ENCODE peak calls at places on chromosomes 11 and 22, in six cellular contexts. One of them, this sample, is unnamed.

GRCh38 chr22:37019309-37020191 is at the start of the genes MPST and TST:
- DNase-seq in H1: peak
- DNase-seq in HCT116: no peak
- DNase-seq in K562: peak
- DNase-seq in HepG2: peak
- DNase-seq in SK-N-SH: peak
- DNase-seq in this sample: peak

GRCh38 chr11:73391665-73392064 is 15.5 kb downstream of the RELT start:
- DNase-seq in H1: no peak
- DNase-seq in HCT116: no peak
- DNase-seq in K562: no peak
- DNase-seq in HepG2: no peak
- DNase-seq in SK-N-SH: no peak
- DNase-seq in this sample: no peak

GRCh38 chr11:60754887-60755286 is 1.8 kb upstream of the MS4A15 start:
- DNase-seq in H1: no peak
- DNase-seq in HCT116: no peak
- DNase-seq in K562: no peak
- DNase-seq in HepG2: no peak
- DNase-seq in SK-N-SH: no peak
- DNase-seq in this sample: no peak

GRCh38 chr11:26677566-26677965 is 44.3 kb downstream of the SLC5A12 start:
- DNase-seq in H1: no peak
- DNase-seq in HCT116: no peak
- DNase-seq in K562: no peak
- DNase-seq in HepG2: no peak
- DNase-seq in SK-N-SH: no peak
- DNase-seq in this sample: no peak

GRCh38 chr11:119788096-119788883 is 59.3 kb upstream of the NECTIN1 start:
- DNase-seq in H1: no peak
- DNase-seq in HCT116: no peak
- DNase-seq in K562: no peak
- DNase-seq in HepG2: no peak
- DNase-seq in SK-N-SH: peak
- DNase-seq in this sample: no peak

GRCh38 chr22:32175751-32176644 is 16.9 kb upstream of the C22orf42 start:
- DNase-seq in H1: peak
- DNase-seq in HCT116: no peak
- DNase-seq in K562: no peak
- DNase-seq in HepG2: no peak
- DNase-seq in SK-N-SH: peak
- DNase-seq in this sample: no peak

GRCh38 chr11:66317766-66318575 is 1.1 kb upstream of the CD248 start:
- DNase-seq in H1: no peak
- DNase-seq in HCT116: no peak
- DNase-seq in K562: no peak
- DNase-seq in HepG2: peak
- DNase-seq in SK-N-SH: peak
- DNase-seq in this sample: peak

GRCh38 chr11:34157163-34157562 is 51.7 kb downstream of the NAT10 start:
- DNase-seq in H1: no peak
- DNase-seq in HCT116: no peak
- DNase-seq in K562: no peak
- DNase-seq in HepG2: no peak
- DNase-seq in SK-N-SH: peak
- DNase-seq in this sample: no peak

GRCh38 chr22:37664249-37665101 is 6.0 kb downstream of the PDXP start:
- DNase-seq in H1: no peak
- DNase-seq in HCT116: no peak
- DNase-seq in K562: no peak
- DNase-seq in HepG2: peak
- DNase-seq in SK-N-SH: no peak
- DNase-seq in this sample: no peak

GRCh38 chr22:25067851-25068421 is 115.4 kb downstream of the KIAA1671 start:
- DNase-seq in H1: no peak
- DNase-seq in HCT116: no peak
- DNase-seq in K562: no peak
- DNase-seq in HepG2: no peak
- DNase-seq in SK-N-SH: peak
- DNase-seq in this sample: no peak

GRCh38 chr22:45602824-45603301 is 68.8 kb upstream of the ATXN10 start:
- DNase-seq in H1: peak
- DNase-seq in HCT116: peak
- DNase-seq in K562: peak
- DNase-seq in HepG2: peak
- DNase-seq in SK-N-SH: peak
- DNase-seq in this sample: no peak

GRCh38 chr11:28585007-28585406 is 476.8 kb downstream of the METTL15 start:
- DNase-seq in H1: no peak
- DNase-seq in HCT116: no peak
- DNase-seq in K562: no peak
- DNase-seq in HepG2: no peak
- DNase-seq in SK-N-SH: no peak
- DNase-seq in this sample: no peak

GRCh38 chr11:2655834-2656622 is 43.8 kb downstream of the KCNQ1OT1 start:
- DNase-seq in H1: no peak
- DNase-seq in HCT116: no peak
- DNase-seq in K562: no peak
- DNase-seq in HepG2: no peak
- DNase-seq in SK-N-SH: no peak
- DNase-seq in this sample: no peak

GRCh38 chr22:44500623-44501022 is 2.6 kb upstream of the RTL6 start:
- DNase-seq in H1: no peak
- DNase-seq in HCT116: no peak
- DNase-seq in K562: no peak
- DNase-seq in HepG2: no peak
- DNase-seq in SK-N-SH: no peak
- DNase-seq in this sample: no peak

GRCh38 chr22:39937881-39938280 is 22.3 kb upstream of the TMA7B start:
- DNase-seq in H1: no peak
- DNase-seq in HCT116: no peak
- DNase-seq in K562: no peak
- DNase-seq in HepG2: no peak
- DNase-seq in SK-N-SH: no peak
- DNase-seq in this sample: no peak

DNA sequence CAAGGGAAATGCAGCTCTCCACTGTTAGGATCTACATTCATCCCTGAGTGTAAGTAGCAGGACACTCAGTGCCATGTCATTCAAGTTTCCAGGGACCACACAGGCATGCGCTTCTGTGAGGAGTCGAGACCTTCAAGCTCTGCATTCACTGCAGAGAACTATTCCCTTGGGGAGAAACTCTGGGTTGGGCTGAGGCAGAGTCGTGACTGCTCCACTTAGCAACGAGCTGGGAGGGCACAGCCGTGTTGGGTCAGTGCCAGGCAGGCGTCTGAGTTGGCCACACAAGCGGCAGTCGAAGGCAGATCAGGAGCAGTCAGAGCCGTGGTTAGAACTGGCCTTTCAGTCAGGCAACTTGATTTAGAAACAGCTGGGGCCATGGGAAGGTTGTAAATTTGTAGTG is 14.7 kb downstream of the MPEG1 start:
- DNase-seq in H1: no peak
- DNase-seq in HCT116: no peak
- DNase-seq in K562: no peak
- DNase-seq in HepG2: no peak
- DNase-seq in SK-N-SH: no peak
- DNase-seq in this sample: no peak
- TF ChIP-seq JUND in H1: no peak
- TF ChIP-seq JUND in HCT116: no peak
- TF ChIP-seq JUND in K562: no peak
- TF ChIP-seq JUND in HepG2: no peak
- TF ChIP-seq JUND in SK-N-SH: no peak
- TF ChIP-seq JUND in this sample: no peak

GRCh38 chr11:111349191-111349695 is 29.8 kb downstream of the POU2AF1 start:
- DNase-seq in H1: no peak
- DNase-seq in HCT116: no peak
- DNase-seq in K562: no peak
- DNase-seq in HepG2: no peak
- DNase-seq in SK-N-SH: no peak
- DNase-seq in this sample: no peak
- TF ChIP-seq JUND in H1: no peak
- TF ChIP-seq JUND in HCT116: no peak
- TF ChIP-seq JUND in K562: no peak
- TF ChIP-seq JUND in HepG2: no peak
- TF ChIP-seq JUND in SK-N-SH: no peak
- TF ChIP-seq JUND in this sample: no peak

DNA sequence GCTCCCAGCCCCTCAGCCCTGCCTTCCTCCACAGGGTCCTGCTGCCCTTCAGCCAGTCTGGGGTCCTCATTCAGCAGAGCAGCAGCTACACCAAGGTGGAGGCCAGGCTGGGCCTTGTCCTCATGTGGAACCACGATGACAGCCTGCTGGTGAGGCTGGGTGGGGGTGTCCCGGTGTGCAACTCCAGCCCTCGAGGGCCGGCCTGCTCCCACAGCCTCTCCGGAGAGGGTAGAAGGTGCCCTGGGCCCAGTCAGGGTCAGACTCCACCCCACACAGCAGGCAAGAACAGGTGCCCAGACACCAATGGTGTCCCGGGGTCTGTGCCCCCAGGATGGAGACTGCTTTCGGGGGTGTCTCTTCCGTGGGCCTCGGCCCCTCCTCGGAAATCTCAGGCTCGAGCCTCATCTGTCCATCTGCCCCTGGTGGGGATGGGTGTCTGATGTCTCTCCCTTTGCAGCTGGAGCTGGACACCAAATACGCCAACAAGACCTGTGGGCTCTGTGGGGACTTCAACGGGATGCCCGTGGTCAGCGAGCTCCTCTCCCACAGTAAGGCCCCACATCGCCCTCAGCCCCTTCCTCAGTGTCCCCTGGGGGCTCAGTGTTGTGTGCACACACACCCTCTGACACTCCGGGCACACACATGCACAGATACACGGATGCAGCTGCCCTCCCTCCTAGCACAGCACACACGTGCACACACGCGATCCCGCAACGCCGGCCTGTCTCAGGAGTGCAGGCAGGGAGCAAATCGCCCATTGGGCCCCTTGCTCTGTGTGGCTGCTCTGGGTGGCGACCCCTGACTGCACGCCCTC is 5.0 kb downstream of the MUC5AC start:
- DNase-seq in H1: no peak
- DNase-seq in HCT116: no peak
- DNase-seq in K562: no peak
- DNase-seq in HepG2: no peak
- DNase-seq in SK-N-SH: peak
- DNase-seq in this sample: no peak
- TF ChIP-seq JUND in H1: no peak
- TF ChIP-seq JUND in HCT116: no peak
- TF ChIP-seq JUND in K562: no peak
- TF ChIP-seq JUND in HepG2: no peak
- TF ChIP-seq JUND in SK-N-SH: no peak
- TF ChIP-seq JUND in this sample: no peak

GRCh38 chr22:30526656-30527055 is 19.9 kb downstream of the SEC14L6 start:
- DNase-seq in H1: no peak
- DNase-seq in HCT116: no peak
- DNase-seq in K562: no peak
- DNase-seq in HepG2: no peak
- DNase-seq in SK-N-SH: no peak
- DNase-seq in this sample: no peak
- TF ChIP-seq JUND in H1: no peak
- TF ChIP-seq JUND in HCT116: no peak
- TF ChIP-seq JUND in K562: no peak
- TF ChIP-seq JUND in HepG2: no peak
- TF ChIP-seq JUND in SK-N-SH: no peak
- TF ChIP-seq JUND in this sample: no peak

DNA sequence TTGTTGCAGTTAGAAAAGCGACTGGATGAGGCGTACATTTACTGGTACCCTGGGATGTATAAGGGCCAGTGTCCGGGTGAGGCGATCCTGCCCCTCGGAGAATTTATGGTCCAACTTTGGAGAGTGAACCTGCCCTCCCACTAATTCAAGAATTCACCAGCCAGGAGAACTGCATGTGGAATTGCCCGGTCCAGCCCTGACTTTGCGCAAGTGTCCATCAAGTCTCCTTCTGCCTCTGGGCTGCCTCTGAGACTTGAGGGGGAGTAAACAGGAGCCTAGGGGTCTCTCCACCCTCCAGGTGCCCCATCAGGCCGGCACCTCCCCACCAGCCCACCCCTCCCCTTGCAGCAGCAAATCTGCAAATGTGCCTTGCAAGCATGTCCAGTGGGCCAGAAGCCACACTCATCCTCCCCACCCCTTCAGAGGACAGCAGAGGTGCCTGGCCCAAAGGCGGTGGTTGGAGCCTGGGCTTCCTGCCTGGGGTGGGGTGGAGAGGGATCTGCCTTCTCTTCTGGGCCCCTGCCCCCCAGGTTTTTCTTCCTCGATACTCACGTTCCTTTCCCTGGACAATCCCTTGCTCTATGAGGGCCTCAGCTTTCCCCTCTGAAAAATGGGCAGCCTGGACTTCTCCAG is 30.8 kb upstream of the SLC35C1 start:
- DNase-seq in H1: no peak
- DNase-seq in HCT116: no peak
- DNase-seq in K562: no peak
- DNase-seq in HepG2: no peak
- DNase-seq in SK-N-SH: no peak
- DNase-seq in this sample: no peak
- TF ChIP-seq JUND in H1: no peak
- TF ChIP-seq JUND in HCT116: no peak
- TF ChIP-seq JUND in K562: no peak
- TF ChIP-seq JUND in HepG2: no peak
- TF ChIP-seq JUND in SK-N-SH: no peak
- TF ChIP-seq JUND in this sample: no peak

DNA sequence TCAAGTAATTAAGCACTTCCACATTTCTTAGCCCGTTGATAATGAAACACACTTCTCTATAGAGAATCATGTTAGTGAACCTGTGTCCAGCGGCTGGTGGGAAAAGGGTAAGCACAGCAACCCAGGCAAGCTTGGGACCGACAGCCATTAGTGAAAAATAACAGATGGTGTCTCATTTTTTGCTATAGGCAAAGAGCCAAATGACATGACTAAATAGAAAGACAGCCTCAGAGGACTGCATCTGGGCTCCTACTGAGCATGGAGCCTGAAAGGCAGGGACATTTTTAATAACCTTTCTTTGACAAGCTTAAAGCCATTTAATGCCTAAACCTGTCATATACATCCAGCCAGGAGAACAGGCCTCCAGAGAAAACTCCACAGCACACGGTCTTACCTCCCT is 67.0 kb downstream of the FANCF start:
- DNase-seq in H1: no peak
- DNase-seq in HCT116: no peak
- DNase-seq in K562: no peak
- DNase-seq in HepG2: no peak
- DNase-seq in SK-N-SH: peak
- DNase-seq in this sample: no peak
- TF ChIP-seq JUND in H1: no peak
- TF ChIP-seq JUND in HCT116: no peak
- TF ChIP-seq JUND in K562: no peak
- TF ChIP-seq JUND in HepG2: no peak
- TF ChIP-seq JUND in SK-N-SH: no peak
- TF ChIP-seq JUND in this sample: no peak

GRCh38 chr22:28711341-28711740 is 30.3 kb downstream of the CHEK2 start:
- DNase-seq in H1: no peak
- DNase-seq in HCT116: no peak
- DNase-seq in K562: no peak
- DNase-seq in HepG2: no peak
- DNase-seq in SK-N-SH: no peak
- DNase-seq in this sample: no peak
- TF ChIP-seq JUND in H1: no peak
- TF ChIP-seq JUND in HCT116: no peak
- TF ChIP-seq JUND in K562: no peak
- TF ChIP-seq JUND in HepG2: no peak
- TF ChIP-seq JUND in SK-N-SH: no peak
- TF ChIP-seq JUND in this sample: no peak